ENCODE peak calls at places on chromosomes 1 and 21, in eight cellular contexts. Q is choroid plexus epithelial cell, H is astrocyte of the spinal cord, M is fibroblast of mammary gland, J is progenitor cell of endocrine pancreas, C is AG04450, A is endothelial cell, D is MCF 10A. X is an unnamed sample.

GRCh38 chr1:152347116-152347728 is 12.6 kb downstream of the FLG2 start:
- DNase-seq in M (peak; percentile 69), Q (peak; percentile 79), C (peak; percentile 3), H (peak; percentile 67), J (no peak), A (peak; percentile 73), D (peak; percentile 90), X (peak; percentile 79)

GRCh38 chr1:202124107-202124506 is 1.4 kb downstream of the GPR37L1 start:
- DNase-seq in J (no peak), H (no peak), D (no peak), Q (no peak), M (no peak), C (no peak), A (no peak), X (no peak)

GRCh38 chr21:35438643-35439404 is 389.7 kb upstream of the RUNX1 start:
- DNase-seq in A (no peak), D (no peak), C (no peak), J (no peak), Q (peak; percentile 17), H (no peak), M (no peak), X (peak; percentile 57)

GRCh38 chr1:5597171-5597864 is 394.9 kb downstream of the NPHP4 start:
- DNase-seq in Q (no peak), H (no peak), A (no peak), J (no peak), M (no peak), C (no peak), D (no peak), X (peak; percentile 25)

GRCh38 chr1:41840592-41841246 is 78.0 kb downstream of the HIVEP3 start:
- DNase-seq in H (peak; percentile 47), Q (no peak), C (no peak), M (no peak), J (no peak), D (no peak), A (no peak), X (peak; percentile 20)

GRCh38 chr1:84569216-84569615 is 5.0 kb downstream of the CTBS start:
- DNase-seq in D (no peak), Q (no peak), A (no peak), C (no peak), H (no peak), M (no peak), J (no peak), X (no peak)

GRCh38 chr1:152110365-152110859 is 4.8 kb downstream of the TCHH start:
- DNase-seq in C (no peak), H (peak; percentile 49), Q (peak; percentile 44), J (no peak), D (peak; percentile 84), A (no peak), M (peak; percentile 46), X (peak; percentile 62)

GRCh38 chr1:60963167-60963909 is 119.0 kb upstream of the NFIA start:
- DNase-seq in A (no peak), J (no peak), D (no peak), C (no peak), M (no peak), H (peak; percentile 75), Q (peak; percentile 24), X (peak; percentile 65)

GRCh38 chr21:45383111-45383614 is 21.8 kb upstream of the COL18A1 start:
- DNase-seq in C (no peak), Q (no peak), J (no peak), M (no peak), H (no peak), A (no peak), D (no peak), X (no peak)

GRCh38 chr1:87331319-87332269 is 2.9 kb downstream of the LMO4 start:
- DNase-seq in D (peak; percentile 79), H (peak; percentile 73), Q (peak; percentile 62), J (peak; percentile 70), A (peak; percentile 77), C (peak; percentile 38), M (peak; percentile 68), X (peak; percentile 91)

GRCh38 chr1:159652506-159652905 is 61.9 kb downstream of the CRP start:
- DNase-seq in J (no peak), D (no peak), C (no peak), A (no peak), M (peak; percentile 17), H (peak; percentile 3), Q (no peak), X (no peak)

GRCh38 chr1:73359001-73359400 is 839.0 kb downstream of the LRRIQ3 start:
- DNase-seq in H (no peak), M (no peak), D (no peak), C (no peak), A (no peak), Q (no peak), J (no peak), X (no peak)

GRCh38 chr1:197171531-197171930 is 25.1 kb upstream of the ASPM start:
- DNase-seq in M (peak; percentile 38), C (no peak), J (no peak), D (no peak), Q (peak; percentile 18), H (no peak), A (no peak), X (no peak)

GRCh38 chr1:196467230-196467629 is 141.0 kb downstream of the KCNT2 start:
- DNase-seq in A (no peak), Q (no peak), D (no peak), M (peak; percentile 12), H (no peak), C (no peak), J (no peak), X (no peak)

GRCh38 chr1:205344010-205344808 is 12.5 kb downstream of the KLHDC8A start:
- DNase-seq in D (no peak), Q (no peak), C (no peak), M (no peak), H (no peak), J (peak; percentile 20), A (peak; percentile 41), X (peak; percentile 33)

GRCh38 chr1:116881879-116882520 is 27.7 kb upstream of the PTGFRN start:
- DNase-seq in Q (peak; percentile 88), M (peak; percentile 97), D (peak; percentile 86), C (peak; percentile 18), H (peak; percentile 22), J (no peak), A (peak; percentile 35), X (peak; percentile 90)

GRCh38 chr1:14118691-14119485 is 418.9 kb downstream of the PRDM2 start:
- DNase-seq in J (no peak), D (no peak), C (no peak), A (no peak), M (no peak), H (no peak), Q (no peak), X (no peak)

GRCh38 chr1:17420361-17420760 is 19.1 kb downstream of the RCC2 start:
- DNase-seq in H (no peak), A (no peak), C (no peak), M (no peak), Q (no peak), D (no peak), J (no peak), X (no peak)

GRCh38 chr21:16279658-16280581 is 550.1 kb downstream of the USP25 start:
- DNase-seq in C (peak; percentile 3), M (peak; percentile 61), D (no peak), A (no peak), Q (peak; percentile 93), H (peak; percentile 85), J (no peak), X (peak; percentile 10)

GRCh38 chr1:7375781-7376660 is 395.1 kb upstream of the VAMP3 start:
- DNase-seq in Q (no peak), H (no peak), J (no peak), D (no peak), C (no peak), M (no peak), A (no peak), X (no peak)

GRCh38 chr1:158371188-158371953 is 17.7 kb downstream of the CD1E start:
- DNase-seq in A (no peak), Q (no peak), C (no peak), M (no peak), D (peak; percentile 34), H (no peak), J (no peak), X (peak; percentile 49)

DNA sequence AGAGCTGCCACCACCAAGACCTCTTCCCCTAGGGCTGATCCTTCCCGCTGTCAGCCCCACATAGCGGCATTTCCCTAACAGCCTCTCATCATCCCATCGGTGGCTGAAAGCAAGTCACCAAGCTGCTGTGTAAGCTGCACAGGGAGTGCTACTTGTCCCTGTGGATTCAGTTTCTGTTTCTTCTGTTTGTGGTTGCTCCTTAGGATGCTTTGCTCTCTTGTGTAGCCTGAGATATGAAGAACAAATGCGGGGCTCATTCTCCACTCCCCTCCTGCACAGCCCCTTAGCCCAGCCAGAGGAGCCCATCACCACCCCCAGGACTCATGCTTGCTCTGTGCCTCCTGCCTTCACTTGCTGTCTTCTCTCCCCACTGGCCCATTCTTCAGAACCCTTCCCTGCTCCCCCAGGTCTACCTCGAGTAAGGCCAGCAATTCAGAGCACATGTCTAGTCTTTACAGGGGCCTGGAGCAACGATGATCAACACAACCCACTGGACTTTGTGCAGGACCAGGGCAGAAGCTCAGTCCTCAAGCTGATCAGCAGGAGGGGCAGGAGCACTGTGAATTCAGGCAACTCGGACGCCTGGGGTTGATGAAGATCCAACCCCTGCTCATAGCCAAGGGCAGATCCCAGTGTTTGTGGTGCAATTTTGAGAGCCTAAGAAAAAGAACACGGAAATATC is 82.6 kb upstream of the GALNT2 start:
- DNase-seq in Q (no peak), D (no peak), M (no peak), C (no peak), A (no peak), H (no peak), J (no peak), X (no peak)
- TF ChIP-seq CTCF in Q (no peak), D (no peak), M (no peak), C (no peak), A (no peak), H (no peak), J (no peak), X (no peak)

GRCh38 chr1:54808443-54809207 is 7.5 kb upstream of the TTC22 start:
- DNase-seq in J (no peak), Q (no peak), M (no peak), H (no peak), A (no peak), D (no peak), C (no peak), X (no peak)
- TF ChIP-seq CTCF in J (no peak), Q (peak; percentile 43), M (peak; percentile 0), H (peak; percentile 29), A (no peak), D (peak; percentile 17), C (peak; percentile 38), X (peak; percentile 41)

GRCh38 chr1:241045659-241046058 is 311.3 kb downstream of the RGS7 start:
- DNase-seq in M (no peak), A (no peak), Q (no peak), H (no peak), C (no peak), D (no peak), J (no peak), X (no peak)

DNA sequence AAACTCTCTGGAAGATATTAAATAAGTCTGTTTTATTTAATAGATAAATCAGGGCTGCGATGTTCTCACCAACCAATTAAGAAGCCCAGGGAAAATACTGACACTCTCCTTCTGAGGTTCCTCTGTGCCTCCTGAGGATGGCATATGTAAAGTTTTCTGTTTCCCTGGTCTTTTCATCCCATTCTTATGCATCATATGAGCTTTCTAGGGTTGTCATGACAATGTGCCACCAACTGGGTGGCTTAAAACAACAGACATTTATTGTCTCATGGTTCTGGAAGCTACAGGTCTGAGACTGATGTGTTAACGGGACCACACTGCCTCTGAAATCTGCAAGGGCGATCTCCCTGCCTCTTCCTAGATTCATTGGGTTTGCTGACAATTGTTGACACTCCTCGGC is 308.4 kb downstream of the RGS7 start:
- DNase-seq in H (no peak), Q (no peak), J (no peak), C (no peak), M (no peak), A (no peak), D (no peak), X (no peak)
- TF ChIP-seq CTCF in H (no peak), Q (no peak), J (no peak), C (no peak), M (no peak), A (no peak), D (no peak), X (no peak)

GRCh38 chr1:66436378-66437135 is 97.4 kb upstream of the SGIP1 start:
- DNase-seq in M (peak; percentile 87), D (peak; percentile 89), A (no peak), Q (peak; percentile 89), C (peak; percentile 41), H (peak; percentile 87), J (no peak), X (peak; percentile 96)
- TF ChIP-seq CTCF in M (peak; percentile 55), D (peak; percentile 38), A (peak; percentile 22), Q (peak; percentile 79), C (peak; percentile 62), H (peak; percentile 63), J (peak; percentile 39), X (peak; percentile 74)